ENCODE peak calls at places on chromosomes 3 and 15, in four cellular contexts. K is heart right ventricle, W is choroid plexus epithelial cell, J is uterus. S is an unnamed sample.
A peak's percentile ranks its signal among the peaks of the same experiment; 100 is the strongest.

GRCh38 chr15:93093765-93094164 is 4.8 kb upstream of the RGMA start:
- DNase-seq in W (no peak), K (no peak), J (no peak), S (no peak)

GRCh38 chr3:67704322-67704721 is 49.9 kb upstream of the SUCLG2 start:
- DNase-seq in W (no peak), K (no peak), J (no peak), S (no peak)

GRCh38 chr15:95169701-95170459 is 938.5 kb downstream of the MCTP2 start:
- DNase-seq in K (no peak), J (peak; percentile 86), W (no peak), S (no peak)

GRCh38 chr3:149343951-149344350 is 10.5 kb upstream of the TM4SF18 start:
- DNase-seq in J (no peak), W (no peak), K (no peak), S (no peak)

GRCh38 chr3:124532071-124532470 is 198.2 kb upstream of the UMPS start:
- DNase-seq in W (no peak), J (no peak), K (no peak), S (no peak)

GRCh38 chr3:41037651-41038334 is 161.5 kb upstream of the CTNNB1 start:
- DNase-seq in K (no peak), W (no peak), J (no peak), S (no peak)

GRCh38 chr3:143171141-143171651 is 51.6 kb downstream of the CHST2 start:
- DNase-seq in W (peak; percentile 96), J (no peak), K (no peak), S (no peak)

GRCh38 chr3:65979152-65979551 is 59.6 kb downstream of the MAGI1 start:
- DNase-seq in J (no peak), K (no peak), W (peak; percentile 88), S (no peak)

GRCh38 chr15:98382139-98382538 is 266.2 kb upstream of the IGF1R start:
- DNase-seq in K (no peak), W (no peak), J (no peak), S (no peak)

GRCh38 chr3:17686613-17687012 is 55.8 kb downstream of the TBC1D5 start:
- DNase-seq in J (no peak), K (no peak), W (peak; percentile 12), S (no peak)

GRCh38 chr3:71095511-71096305 is 487.8 kb downstream of the FOXP1 start:
- DNase-seq in W (peak; percentile 59), K (no peak), J (no peak), S (no peak)

GRCh38 chr3:71495708-71496472 is 87.6 kb downstream of the FOXP1 start:
- DNase-seq in K (no peak), W (peak; percentile 93), J (peak; percentile 47), S (no peak)

GRCh38 chr3:43865887-43866528 is 175.3 kb downstream of the ABHD5 start:
- DNase-seq in K (no peak), W (no peak), J (no peak), S (no peak)